ENCODE peak calls at places on chromosomes 5 and 9, in eight cellular contexts. V, G, M, Q, R, Z, F and P are unnamed samples.

GRCh38 chr9:91119147-91119546 is 242.6 kb downstream of the AUH start:
- DNase-seq in V (peak), G (peak), M (peak), Q (peak), R (no peak), Z (peak), F (peak), P (no peak)

GRCh38 chr5:68443091-68443490 is 227.5 kb downstream of the PIK3R1 start:
- DNase-seq in V (no peak), G (no peak), M (no peak), Q (no peak), R (no peak), Z (no peak), F (no peak), P (no peak)

GRCh38 chr9:86408121-86408520 is 53.9 kb upstream of the TUT7 start:
- DNase-seq in V (no peak), G (peak), M (peak), Q (peak), R (no peak), Z (no peak), F (peak), P (no peak)

GRCh38 chr5:150567031-150567680 is 59.2 kb downstream of the NDST1 start:
- DNase-seq in V (peak), G (peak), M (peak), Q (peak), R (no peak), Z (peak), F (peak), P (no peak)

GRCh38 chr9:79023134-79023577 is 548.6 kb upstream of the TLE4 start:
- DNase-seq in V (peak), G (peak), M (peak), Q (peak), R (no peak), Z (peak), F (peak), P (peak)

GRCh38 chr9:130112244-130113151 is 58.8 kb downstream of the GPR107 start:
- DNase-seq in V (peak), G (no peak), M (no peak), Q (no peak), R (no peak), Z (no peak), F (no peak), P (no peak)

GRCh38 chr9:757246-757881 is 84.1 kb upstream of the DMRT1 start:
- DNase-seq in V (peak), G (peak), M (peak), Q (peak), R (peak), Z (peak), F (peak), P (peak)

GRCh38 chr9:78369644-78370219 is 72.8 kb downstream of the PSAT1 start:
- DNase-seq in V (peak), G (peak), M (peak), Q (peak), R (peak), Z (peak), F (peak), P (peak)

GRCh38 chr9:127805620-127806019 is 2.9 kb downstream of the FPGS start:
- DNase-seq in V (no peak), G (peak), M (peak), Q (no peak), R (no peak), Z (no peak), F (peak), P (peak)

GRCh38 chr5:170143091-170143490 is 37.4 kb downstream of the FOXI1 start:
- DNase-seq in V (no peak), G (no peak), M (no peak), Q (no peak), R (no peak), Z (no peak), F (no peak), P (no peak)

GRCh38 chr9:136928591-136928990 is 15.9 kb downstream of the FBXW5 start:
- DNase-seq in V (no peak), G (no peak), M (no peak), Q (no peak), R (no peak), Z (no peak), F (no peak), P (no peak)

GRCh38 chr5:112693301-112693700 is 44.4 kb upstream of the APC start:
- DNase-seq in V (no peak), G (no peak), M (no peak), Q (no peak), R (no peak), Z (peak), F (no peak), P (no peak)

GRCh38 chr9:107874591-107875374 is 385.2 kb upstream of the KLF4 start:
- DNase-seq in V (no peak), G (peak), M (no peak), Q (no peak), R (no peak), Z (peak), F (no peak), P (no peak)

GRCh38 chr9:90141723-90142122 is 500.9 kb downstream of the DIRAS2 start:
- DNase-seq in V (no peak), G (peak), M (peak), Q (peak), R (no peak), Z (no peak), F (peak), P (no peak)

GRCh38 chr5:180844432-180844831 is 16.6 kb downstream of the ZFP62 start:
- DNase-seq in V (no peak), G (no peak), M (no peak), Q (no peak), R (no peak), Z (no peak), F (no peak), P (no peak)

GRCh38 chr9:135379540-135380267 is 99.9 kb upstream of the PPP1R26 start:
- DNase-seq in V (no peak), G (peak), M (no peak), Q (no peak), R (no peak), Z (no peak), F (no peak), P (no peak)

GRCh38 chr9:112333639-112334318 is 360 bp upstream of the PTBP3 start:
- DNase-seq in V (peak), G (peak), M (peak), Q (peak), R (peak), Z (peak), F (peak), P (peak)

GRCh38 chr5:175059687-175060194 is 335.4 kb downstream of the MSX2 start:
- DNase-seq in V (peak), G (peak), M (no peak), Q (no peak), R (peak), Z (no peak), F (peak), P (no peak)

GRCh38 chr9:34988218-34989055 is 1.1 kb upstream of the DNAJB5 start:
- DNase-seq in V (no peak), G (peak), M (no peak), Q (no peak), R (peak), Z (no peak), F (peak), P (no peak)

GRCh38 chr9:93299418-93300174 is 115.7 kb downstream of the WNK2 start:
- DNase-seq in V (no peak), G (no peak), M (no peak), Q (no peak), R (no peak), Z (no peak), F (no peak), P (no peak)

GRCh38 chr9:87684627-87685204 is 41.2 kb upstream of the CTSL start:
- DNase-seq in V (peak), G (peak), M (peak), Q (peak), R (peak), Z (peak), F (peak), P (peak)

GRCh38 chr5:31365776-31366175 is 166.1 kb downstream of the DROSHA start:
- DNase-seq in V (no peak), G (no peak), M (no peak), Q (no peak), R (no peak), Z (no peak), F (no peak), P (no peak)